ENCODE peak calls at places on chromosomes 1 and 21, in nine cellular contexts. One of them, this sample, is unnamed.

GRCh38 chr1:77282187-77282865 is 507 bp downstream of the AK5 start:
- DNase-seq in mesendoderm: peak; percentile 57
- DNase-seq in NAMALWA: no peak
- DNase-seq in body of pancreas: peak; percentile 9
- DNase-seq in glutamatergic neuron: peak; percentile 38
- DNase-seq in tibial artery: no peak
- DNase-seq in Right ventricle myocardium superior: peak; percentile 35
- DNase-seq in NCI-H748 treated with DMSO at 0.1 percent for 48 hours: peak; percentile 22
- DNase-seq in GM04504: no peak
- DNase-seq in this sample: no peak

GRCh38 chr21:46637952-46638746 is 2.7 kb downstream of the PRMT2 start:
- DNase-seq in GM04504: no peak
- DNase-seq in NCI-H748 treated with DMSO at 0.1 percent for 48 hours: no peak
- DNase-seq in NAMALWA: no peak
- DNase-seq in Right ventricle myocardium superior: no peak
- DNase-seq in mesendoderm: no peak
- DNase-seq in body of pancreas: no peak
- DNase-seq in tibial artery: no peak
- DNase-seq in glutamatergic neuron: no peak
- DNase-seq in this sample: no peak

GRCh38 chr1:198267921-198268320 is 111.1 kb downstream of the NEK7 start:
- DNase-seq in Right ventricle myocardium superior: no peak
- DNase-seq in NCI-H748 treated with DMSO at 0.1 percent for 48 hours: no peak
- DNase-seq in glutamatergic neuron: no peak
- DNase-seq in body of pancreas: no peak
- DNase-seq in tibial artery: no peak
- DNase-seq in NAMALWA: no peak
- DNase-seq in mesendoderm: no peak
- DNase-seq in GM04504: no peak
- DNase-seq in this sample: no peak

GRCh38 chr1:198612471-198613265 is 26.2 kb upstream of the PTPRC start:
- DNase-seq in Right ventricle myocardium superior: no peak
- DNase-seq in NAMALWA: no peak
- DNase-seq in body of pancreas: no peak
- DNase-seq in glutamatergic neuron: no peak
- DNase-seq in tibial artery: no peak
- DNase-seq in NCI-H748 treated with DMSO at 0.1 percent for 48 hours: no peak
- DNase-seq in mesendoderm: no peak
- DNase-seq in GM04504: no peak
- DNase-seq in this sample: no peak

GRCh38 chr1:39105061-39105840 is 79.1 kb downstream of the NDUFS5 start:
- DNase-seq in mesendoderm: peak; percentile 73
- DNase-seq in tibial artery: peak; percentile 91
- DNase-seq in NAMALWA: no peak
- DNase-seq in Right ventricle myocardium superior: peak; percentile 83
- DNase-seq in GM04504: no peak
- DNase-seq in body of pancreas: peak; percentile 82
- DNase-seq in NCI-H748 treated with DMSO at 0.1 percent for 48 hours: no peak
- DNase-seq in glutamatergic neuron: peak; percentile 85
- DNase-seq in this sample: peak; percentile 82

GRCh38 chr1:55980574-55980973 is 598.8 kb downstream of the PLPP3 start:
- DNase-seq in GM04504: no peak
- DNase-seq in NAMALWA: no peak
- DNase-seq in tibial artery: no peak
- DNase-seq in body of pancreas: no peak
- DNase-seq in mesendoderm: no peak
- DNase-seq in glutamatergic neuron: no peak
- DNase-seq in NCI-H748 treated with DMSO at 0.1 percent for 48 hours: no peak
- DNase-seq in Right ventricle myocardium superior: no peak
- DNase-seq in this sample: no peak

GRCh38 chr1:231800071-231800470 is 173.5 kb downstream of the DISC1 start:
- DNase-seq in glutamatergic neuron: no peak
- DNase-seq in NCI-H748 treated with DMSO at 0.1 percent for 48 hours: no peak
- DNase-seq in NAMALWA: no peak
- DNase-seq in body of pancreas: no peak
- DNase-seq in tibial artery: no peak
- DNase-seq in Right ventricle myocardium superior: no peak
- DNase-seq in GM04504: no peak
- DNase-seq in mesendoderm: no peak
- DNase-seq in this sample: no peak

GRCh38 chr21:42568834-42569731 is 55.4 kb downstream of the SLC37A1 start:
- DNase-seq in GM04504: no peak
- DNase-seq in Right ventricle myocardium superior: peak; percentile 31
- DNase-seq in NAMALWA: no peak
- DNase-seq in tibial artery: peak; percentile 56
- DNase-seq in NCI-H748 treated with DMSO at 0.1 percent for 48 hours: no peak
- DNase-seq in mesendoderm: no peak
- DNase-seq in glutamatergic neuron: peak; percentile 9
- DNase-seq in body of pancreas: peak; percentile 10
- DNase-seq in this sample: peak; percentile 43

GRCh38 chr21:33650230-33650629 is 7.9 kb downstream of the ITSN1 start:
- DNase-seq in glutamatergic neuron: no peak
- DNase-seq in NCI-H748 treated with DMSO at 0.1 percent for 48 hours: no peak
- DNase-seq in mesendoderm: no peak
- DNase-seq in NAMALWA: no peak
- DNase-seq in GM04504: no peak
- DNase-seq in Right ventricle myocardium superior: no peak
- DNase-seq in body of pancreas: no peak
- DNase-seq in tibial artery: no peak
- DNase-seq in this sample: no peak